ENCODE peak calls at places on chromosomes 2 and 18, in nine cellular contexts. U is prostate gland, N is adrenal gland, Y is tibial nerve, Q is uterus, M is Peyer's patch, F is sigmoid colon, I is stomach, E is ovary. X is an unnamed sample. For H3K36me3, the result is how much of the 10 kb centered on the place peaks cover.

GRCh38 chr2:28338046-28338753 is 54.5 kb upstream of the FOSL2 start:
- DNase-seq in I (peak), F (peak), Y (peak), E (peak), N (peak), M (no peak), Q (peak), U (peak), X (peak)

GRCh38 chr2:208978966-208979365 is 444.9 kb upstream of the MAP2 start:
- DNase-seq in N (no peak), U (no peak), F (no peak), I (no peak), Q (no peak), M (no peak), Y (no peak), E (no peak), X (no peak)

GRCh38 chr2:69143726-69144360 is 130.9 kb downstream of the ANTXR1 start:
- DNase-seq in M (no peak), U (no peak), Y (no peak), E (no peak), F (no peak), N (no peak), Q (no peak), I (no peak), X (peak)

GRCh38 chr2:140975237-140975636 is 1155.6 kb downstream of the LRP1B start:
- DNase-seq in M (no peak), Q (no peak), F (no peak), I (no peak), Y (no peak), U (no peak), N (no peak), E (no peak), X (no peak)

GRCh38 chr18:48923746-48924580 is 26.8 kb downstream of the SMAD7 start:
- DNase-seq in E (no peak), I (no peak), F (no peak), Y (no peak), U (no peak), Q (no peak), N (peak), M (no peak), X (no peak)

GRCh38 chr2:17298453-17298852 is 219.8 kb downstream of the RAD51AP2 start:
- DNase-seq in N (no peak), E (no peak), Q (no peak), Y (no peak), F (no peak), U (no peak), I (no peak), M (no peak), X (no peak)

GRCh38 chr2:63846487-63846886 is 4.8 kb downstream of the UGP2 start:
- DNase-seq in U (no peak), Q (no peak), E (no peak), I (no peak), Y (no peak), F (no peak), N (no peak), M (no peak), X (no peak)

GRCh38 chr2:217075225-217075802 is 215.4 kb upstream of the TNP1 start:
- DNase-seq in M (no peak), Q (peak), I (no peak), Y (peak), F (no peak), N (peak), U (no peak), E (peak), X (peak)

GRCh38 chr18:61503688-61504087 is 170.5 kb downstream of the CDH20 start:
- DNase-seq in Y (no peak), F (no peak), U (no peak), Q (no peak), E (no peak), N (no peak), M (no peak), I (no peak), X (no peak)

GRCh38 chr18:59311631-59312030 is 6.8 kb downstream of the CPLX4 start:
- DNase-seq in I (no peak), U (no peak), M (no peak), F (no peak), N (no peak), Q (no peak), E (no peak), Y (no peak), X (no peak)

GRCh38 chr2:130251520-130251864 is 53.3 kb upstream of the TUBA3E start:
- DNase-seq in Q (no peak), E (no peak), N (no peak), F (no peak), M (no peak), Y (no peak), U (no peak), I (no peak), X (no peak)

GRCh38 chr2:38394903-38395341 is 17.8 kb upstream of the ATL2 start:
- DNase-seq in Y (no peak), E (no peak), F (no peak), I (no peak), N (no peak), U (peak), M (no peak), Q (no peak), X (no peak)

GRCh38 chr2:216562689-216563435 is 64.2 kb downstream of the RPL37A start:
- DNase-seq in U (no peak), E (no peak), I (no peak), Q (no peak), N (no peak), M (no peak), F (no peak), Y (no peak), X (no peak)

GRCh38 chr2:98897746-98898145 is 38.3 kb downstream of the CRACDL start:
- DNase-seq in I (no peak), M (no peak), N (no peak), Q (no peak), E (no peak), F (no peak), Y (no peak), U (no peak), X (no peak)

GRCh38 chr2:99153921-99154604 is 679 bp downstream of the TSGA10 start:
- DNase-seq in M (no peak), E (no peak), U (no peak), Y (no peak), N (no peak), Q (no peak), I (no peak), F (no peak), X (no peak)

GRCh38 chr2:86700705-86701104 is 19.4 kb upstream of the RMND5A start:
- DNase-seq in N (no peak), M (no peak), Q (no peak), Y (no peak), I (no peak), F (no peak), U (no peak), E (no peak), X (no peak)

GRCh38 chr2:199463708-199464613 is 6.2 kb upstream of the SATB2 start:
- DNase-seq in Y (no peak), N (no peak), F (no peak), U (no peak), Q (no peak), M (no peak), E (no peak), I (no peak), X (no peak)

GRCh38 chr2:207863345-207863744 is 93.6 kb upstream of the FZD5 start:
- DNase-seq in F (no peak), I (no peak), Y (no peak), M (no peak), Q (no peak), E (no peak), N (no peak), U (no peak), X (no peak)

GRCh38 chr2:124264496-124265160 is 239.5 kb downstream of the CNTNAP5 start:
- DNase-seq in F (no peak), Q (no peak), U (no peak), N (no peak), Y (no peak), I (no peak), E (no peak), M (no peak), X (no peak)

GRCh38 chr2:36329746-36330145 is 25.8 kb upstream of the CRIM1 start:
- DNase-seq in Q (no peak), F (no peak), E (no peak), Y (no peak), I (no peak), U (no peak), N (no peak), M (no peak), X (no peak)

GRCh38 chr2:160379399-160379798 is 114.2 kb downstream of the RBMS1 start:
- DNase-seq in I (no peak), N (no peak), M (no peak), Y (peak), F (no peak), U (no peak), E (no peak), Q (no peak), X (no peak)

GRCh38 chr18:72174972-72175649 is 369.0 kb downstream of the CBLN2 start:
- DNase-seq in I (no peak), Y (no peak), N (no peak), E (no peak), U (no peak), M (no peak), F (no peak), Q (no peak), X (no peak)

GRCh38 chr18:40935423-40935822 is 1019.6 kb upstream of the PIK3C3 start:
- DNase-seq in F (no peak), U (no peak), M (no peak), N (no peak), E (no peak), Y (no peak), I (no peak), Q (no peak), X (no peak)

GRCh38 chr2:240220371-240220770 is 79.9 kb upstream of the OTOS start:
- DNase-seq in N (no peak), F (no peak), M (no peak), E (peak), U (no peak), Q (no peak), Y (no peak), I (no peak), X (no peak)

GRCh38 chr2:188235364-188235763 is 56.3 kb upstream of the GULP1 start:
- DNase-seq in F (no peak), E (no peak), I (no peak), M (no peak), Y (no peak), U (no peak), Q (no peak), N (no peak), X (no peak)

GRCh38 chr2:43192039-43192438 is 34.4 kb downstream of the ZFP36L2 start:
- DNase-seq in Y (no peak), E (no peak), I (no peak), U (no peak), F (no peak), Q (no peak), M (no peak), N (no peak), X (no peak)

GRCh38 chr18:42113529-42114191 is 158.6 kb downstream of the PIK3C3 start:
- DNase-seq in Q (no peak), F (no peak), I (no peak), Y (no peak), N (no peak), M (no peak), U (no peak), E (no peak), X (no peak)

GRCh38 chr18:55439036-55439435 is 149.0 kb downstream of the TCF4 start:
- DNase-seq in Y (no peak), N (no peak), U (no peak), F (no peak), M (no peak), I (no peak), E (no peak), Q (no peak), X (no peak)

GRCh38 chr2:88131201-88131998 is 3.5 kb upstream of the FABP1 start:
- DNase-seq in Y (no peak), F (no peak), Q (no peak), E (no peak), U (no peak), N (no peak), M (no peak), I (no peak), X (no peak)

GRCh38 chr18:7000484-7001096 is 117.0 kb downstream of the LAMA1 start:
- DNase-seq in U (peak), N (no peak), I (no peak), Y (no peak), E (no peak), Q (no peak), F (no peak), M (no peak), X (no peak)

GRCh38 chr18:79405781-79406575 is 10.2 kb downstream of the NFATC1 start:
- DNase-seq in U (no peak), N (peak), Y (peak), E (no peak), F (no peak), M (peak), I (peak), Q (no peak), X (peak)

GRCh38 chr2:263774-264492 is at the start of gene SH3YL1:
- DNase-seq in I (peak), E (peak), U (peak), Q (no peak), F (peak), N (no peak), Y (no peak), M (peak), X (no peak)

GRCh38 chr18:23995180-23995579 is 19.4 kb upstream of the TTC39C start:
- DNase-seq in F (no peak), U (no peak), N (no peak), E (no peak), Q (no peak), M (no peak), Y (no peak), I (no peak), X (no peak)

GRCh38 chr2:235827585-235827992 is 333.7 kb downstream of the AGAP1 start:
- DNase-seq in Y (no peak), M (no peak), I (no peak), N (peak), F (no peak), Q (no peak), U (no peak), E (no peak), X (no peak)

GRCh38 chr2:224347181-224348051 is 54.5 kb downstream of the FAM124B start:
- DNase-seq in U (no peak), Y (no peak), I (no peak), N (no peak), E (no peak), F (no peak), M (no peak), Q (no peak), X (no peak)

GRCh38 chr2:171432206-171432968 is 1.4 kb downstream of the METTL8 start:
- DNase-seq in I (no peak), Y (no peak), M (no peak), Q (no peak), N (no peak), U (no peak), F (no peak), E (no peak), X (no peak)

GRCh38 chr2:23904692-23905091 is 22.2 kb downstream of the ATAD2B start:
- DNase-seq in Q (no peak), I (no peak), Y (no peak), N (no peak), U (no peak), F (no peak), E (no peak), M (no peak), X (no peak)

GRCh38 chr2:124027182-124027581 is 2.1 kb downstream of the CNTNAP5 start:
- DNase-seq in M (no peak), N (no peak), E (no peak), U (peak), F (no peak), Q (no peak), I (peak), Y (peak), X (no peak)

GRCh38 chr2:101308432-101309210 is at the start of gene RNF149:
- DNase-seq in M (peak), N (peak), Q (peak), E (peak), U (peak), Y (peak), I (peak), F (peak), X (peak)
- TF ChIP-seq POLR2A in M (peak), N (peak), Q (peak), E (peak), U (peak), Y (peak), I (no peak), F (peak), X (peak)

GRCh38 chr2:237359894-237360780 is 53.8 kb downstream of the COL6A3 start:
- DNase-seq in I (no peak), E (no peak), Q (no peak), M (no peak), N (no peak), U (no peak), F (no peak), Y (no peak), X (no peak)

GRCh38 chr2:237365671-237366070 is 48.3 kb downstream of the COL6A3 start:
- DNase-seq in M (no peak), N (no peak), Q (no peak), F (no peak), Y (no peak), E (no peak), I (no peak), U (no peak), X (no peak)

GRCh38 chr2:237358721-237359595 is 55.0 kb downstream of the COL6A3 start:
- DNase-seq in U (no peak), I (no peak), N (no peak), F (no peak), M (no peak), E (no peak), Q (no peak), Y (no peak), X (no peak)

GRCh38 chr2:237361194-237361986 is 52.6 kb downstream of the COL6A3 start:
- DNase-seq in Q (no peak), I (no peak), U (no peak), Y (no peak), M (no peak), N (no peak), E (no peak), F (no peak), X (no peak)

DNA sequence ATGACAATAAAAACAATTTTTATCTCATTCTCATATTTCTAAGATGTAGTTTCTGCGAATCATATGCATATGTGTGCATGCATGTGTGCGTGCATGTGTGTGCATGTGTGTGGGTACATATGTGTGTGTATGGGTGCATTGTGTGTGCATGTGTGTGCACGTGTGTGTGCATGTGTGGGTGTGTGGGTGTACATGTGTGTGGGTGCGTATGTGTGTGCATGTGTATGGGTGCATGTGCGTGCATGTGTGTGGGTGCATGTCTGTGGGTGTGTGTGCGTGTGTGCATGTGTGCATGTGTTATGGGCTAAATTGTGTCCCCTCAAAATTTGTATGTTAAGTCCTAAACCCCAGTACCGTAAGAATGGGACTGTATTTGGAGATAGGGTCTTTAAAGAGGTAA is 49.3 kb downstream of the COL6A3 start:
- DNase-seq in Q (no peak), U (no peak), Y (no peak), N (no peak), F (no peak), I (no peak), E (no peak), M (no peak), X (no peak)
- H3K36me3 ChIP-seq in Q (under half), U (under half), Y (under half), N (under half), F (half or more), I (half or more), E (under half), M (under half), X (under half)

GRCh38 chr2:219507555-219508443 is 6.5 kb upstream of the ASIC4 start:
- DNase-seq in Q (peak), U (no peak), N (no peak), F (no peak), M (no peak), I (no peak), Y (no peak), E (no peak), X (no peak)
- H3K27ac ChIP-seq in Q (no peak), U (no peak), N (no peak), F (no peak), M (no peak), I (no peak), Y (no peak), E (no peak), X (no peak)

GRCh38 chr2:113203901-113204519 is 30.2 kb downstream of the PSD4 start:
- DNase-seq in F (no peak), U (peak), E (peak), M (peak), N (peak), I (peak), Y (peak), Q (peak), X (peak)
- TF ChIP-seq POLR2A in F (no peak), U (no peak), E (no peak), M (no peak), N (peak), I (no peak), Y (no peak), Q (no peak), X (no peak)

GRCh38 chr2:241853651-241854341 is 4.9 kb downstream of the PDCD1 start:
- DNase-seq in U (no peak), Y (no peak), M (no peak), E (peak), I (no peak), F (peak), Q (peak), N (peak), X (no peak)
- H3K36me3 ChIP-seq in U (under half), Y (under half), M (under half), E (under half), I (under half), F (under half), Q (under half), N (under half), X (under half)

GRCh38 chr2:119751706-119752105 is 8.0 kb upstream of the PTPN4 start:
- DNase-seq in F (no peak), M (no peak), N (no peak), E (no peak), U (no peak), Y (no peak), I (no peak), Q (no peak), X (no peak)

GRCh38 chr2:119747311-119747710 is 12.4 kb upstream of the PTPN4 start:
- DNase-seq in I (no peak), Q (no peak), U (no peak), N (no peak), M (no peak), F (no peak), Y (no peak), E (no peak), X (no peak)

GRCh38 chr2:119746836-119747235 is 12.9 kb upstream of the PTPN4 start:
- DNase-seq in N (peak), I (no peak), Y (no peak), Q (no peak), F (no peak), U (no peak), E (no peak), M (no peak), X (no peak)

GRCh38 chr2:119748135-119748534 is 11.6 kb upstream of the PTPN4 start:
- DNase-seq in M (no peak), F (no peak), Q (no peak), U (no peak), I (no peak), E (no peak), Y (no peak), N (no peak), X (no peak)

DNA sequence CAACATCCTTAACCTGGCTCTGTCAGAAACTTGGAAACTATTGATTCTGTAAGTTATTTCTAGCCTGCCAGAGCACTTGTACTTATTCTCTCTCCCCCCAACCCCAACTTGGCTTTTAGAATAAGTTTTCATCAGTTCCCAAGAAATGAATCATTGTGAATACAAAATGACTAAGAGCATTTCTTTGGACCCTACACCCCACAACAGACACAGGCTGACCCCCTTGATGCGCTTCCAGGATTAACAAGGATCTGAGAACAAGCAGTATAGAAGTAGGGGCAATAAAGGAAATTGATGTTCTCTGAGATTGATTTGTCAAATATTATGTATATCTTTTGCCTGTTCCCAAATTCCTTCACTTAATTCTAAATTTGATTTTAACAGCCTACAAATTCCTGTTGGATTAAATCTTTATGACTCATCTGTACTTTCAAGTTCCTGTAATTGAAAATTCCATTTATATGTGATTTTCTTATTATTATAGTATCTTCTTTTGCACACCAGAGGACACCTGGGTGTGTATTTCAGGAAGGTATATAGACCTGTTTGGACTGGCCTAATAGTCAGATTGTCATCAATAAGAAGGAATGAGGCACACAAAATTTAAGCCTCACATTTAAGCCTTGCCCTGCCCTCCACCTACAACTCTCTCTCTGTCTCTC is 10.2 kb upstream of the PTPN4 start:
- DNase-seq in F (no peak), Q (no peak), E (no peak), Y (no peak), U (no peak), I (no peak), M (no peak), N (no peak), X (no peak)
- H3K27ac ChIP-seq in F (no peak), Q (no peak), E (no peak), Y (no peak), U (no peak), I (no peak), M (no peak), N (no peak), X (no peak)

X was measured in gastrocnemius medialis.